ENCODE peak calls at places on chromosomes 16 and 17, in ten cellular contexts. B, Y, K, Z, U, L, R, H, X and N are unnamed samples.

GRCh38 chr16:88387941-88388627 is 5.3 kb downstream of the ZNF469 start:
- DNase-seq in B (no peak), Y (peak; percentile 66), K (peak; percentile 51), Z (peak; percentile 36), U (no peak), L (peak; percentile 10), R (no peak), H (peak; percentile 27), X (no peak), N (no peak)

GRCh38 chr16:90078594-90078895 is 1.4 kb upstream of the PRDM7 start:
- DNase-seq in B (no peak), Y (no peak), K (no peak), Z (no peak), U (no peak), L (no peak), R (no peak), H (no peak), X (no peak), N (no peak)

GRCh38 chr16:72837846-72838661 is 209.9 kb downstream of the ZFHX3 start:
- DNase-seq in B (no peak), Y (no peak), K (peak; percentile 77), Z (no peak), U (no peak), L (no peak), R (no peak), H (no peak), X (no peak), N (no peak)

GRCh38 chr16:81366316-81366932 is 51.7 kb downstream of the GAN start:
- DNase-seq in B (peak; percentile 28), Y (no peak), K (peak; percentile 59), Z (no peak), U (peak; percentile 13), L (peak; percentile 77), R (peak; percentile 76), H (no peak), X (no peak), N (peak; percentile 10)

GRCh38 chr17:75723201-75723930 is 2.1 kb downstream of the ITGB4 start:
- DNase-seq in B (peak; percentile 36), Y (no peak), K (no peak), Z (no peak), U (no peak), L (no peak), R (no peak), H (no peak), X (no peak), N (no peak)

GRCh38 chr17:78883533-78884131 is 19.4 kb downstream of the CEP295NL start:
- DNase-seq in B (peak; percentile 95), Y (peak; percentile 45), K (peak; percentile 97), Z (peak; percentile 77), U (peak; percentile 93), L (peak; percentile 97), R (peak; percentile 97), H (peak; percentile 75), X (peak; percentile 38), N (no peak)

GRCh38 chr16:51154271-51155171 is 3.5 kb upstream of the SALL1 start:
- DNase-seq in B (no peak), Y (no peak), K (no peak), Z (no peak), U (no peak), L (no peak), R (no peak), H (no peak), X (no peak), N (no peak)

GRCh38 chr17:1056761-1057160 is 59.8 kb downstream of the TIMM22 start:
- DNase-seq in B (no peak), Y (no peak), K (no peak), Z (no peak), U (no peak), L (no peak), R (no peak), H (no peak), X (no peak), N (no peak)

GRCh38 chr16:9040766-9041430 is 50.5 kb upstream of the HAPSTR1 start:
- DNase-seq in B (no peak), Y (no peak), K (no peak), Z (no peak), U (no peak), L (no peak), R (no peak), H (no peak), X (no peak), N (no peak)

GRCh38 chr17:51103451-51103850 is 17.2 kb downstream of the SPAG9 start:
- DNase-seq in B (no peak), Y (no peak), K (no peak), Z (no peak), U (no peak), L (no peak), R (no peak), H (no peak), X (no peak), N (no peak)

GRCh38 chr16:51408357-51408756 is 257.3 kb upstream of the SALL1 start:
- DNase-seq in B (peak; percentile 81), Y (no peak), K (peak; percentile 61), Z (no peak), U (no peak), L (peak; percentile 3), R (peak; percentile 54), H (no peak), X (no peak), N (no peak)

GRCh38 chr17:42118545-42118944 is 2.6 kb downstream of the KAT2A start:
- DNase-seq in B (no peak), Y (peak; percentile 54), K (peak; percentile 25), Z (no peak), U (no peak), L (peak; percentile 34), R (peak; percentile 23), H (no peak), X (no peak), N (peak; percentile 80)

GRCh38 chr17:43953746-43954145 is at the start of gene PYY:
- DNase-seq in B (no peak), Y (no peak), K (no peak), Z (no peak), U (no peak), L (no peak), R (no peak), H (no peak), X (no peak), N (no peak)

GRCh38 chr16:13100970-13101369 is 199.6 kb downstream of the SHISA9 start:
- DNase-seq in B (no peak), Y (no peak), K (no peak), Z (no peak), U (no peak), L (no peak), R (no peak), H (no peak), X (no peak), N (no peak)

GRCh38 chr17:34252890-34253525 is 2.1 kb upstream of the CCL2 start:
- DNase-seq in B (no peak), Y (no peak), K (no peak), Z (no peak), U (no peak), L (no peak), R (peak; percentile 87), H (no peak), X (no peak), N (no peak)

DNA sequence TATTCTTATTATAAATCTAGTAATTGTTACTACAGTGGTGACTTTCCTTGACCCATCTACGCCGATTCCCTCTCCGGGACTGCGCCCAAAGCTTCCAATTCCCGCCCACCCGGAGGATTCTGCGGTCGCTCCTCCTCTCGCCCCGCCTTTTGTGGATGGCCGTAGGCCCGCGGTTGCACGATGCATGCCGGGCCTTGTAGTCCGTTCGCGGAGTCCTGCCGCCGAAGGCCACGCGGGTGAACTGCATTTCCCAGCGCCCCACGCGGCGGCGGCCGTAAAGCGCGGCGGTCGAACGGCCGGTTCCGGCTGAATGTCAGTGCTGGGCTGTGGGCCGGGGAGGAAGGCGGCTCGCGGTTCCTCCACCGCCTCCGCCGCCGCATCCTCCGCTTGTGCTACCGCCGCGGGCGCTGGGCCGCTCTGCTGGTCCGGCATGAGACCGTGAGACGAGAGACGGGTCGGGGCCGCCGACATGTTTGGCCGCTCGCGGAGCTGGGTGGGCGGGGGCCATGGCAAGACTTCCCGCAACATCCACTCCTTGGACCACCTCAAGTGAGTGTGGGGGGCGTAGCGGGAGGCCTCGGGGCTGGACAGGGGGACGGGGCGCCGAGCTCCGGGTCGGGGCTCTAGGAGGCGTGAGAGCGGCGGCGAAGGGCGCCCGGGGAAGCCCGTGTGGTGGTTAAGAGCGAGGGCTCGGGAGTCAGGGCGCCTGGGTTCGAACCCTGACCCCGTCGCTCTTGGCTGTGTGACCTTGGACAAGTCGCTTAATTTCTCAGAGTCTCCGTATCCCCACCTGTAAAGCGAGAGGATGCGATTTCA is at the start of gene CLEC16A:
- DNase-seq in B (peak; percentile 95), Y (peak; percentile 97), K (peak; percentile 96), Z (peak; percentile 99), U (peak; percentile 92), L (peak; percentile 98), R (peak; percentile 96), H (peak; percentile 97), X (peak; percentile 89), N (peak; percentile 96)
- TF ChIP-seq CTCF in B (no peak), Y (no peak), K (no peak), Z (no peak), U (no peak), L (no peak), R (peak; percentile 13), H (peak; percentile 19), X (no peak), N (no peak)

GRCh38 chr16:47928008-47928407 is 227.8 kb downstream of the ABCC12 start:
- DNase-seq in B (no peak), Y (no peak), K (no peak), Z (no peak), U (no peak), L (no peak), R (no peak), H (no peak), X (no peak), N (peak; percentile 6)
- TF ChIP-seq CTCF in B (no peak), Y (no peak), K (no peak), Z (no peak), U (no peak), L (no peak), R (no peak), H (no peak), X (no peak), N (no peak)

DNA sequence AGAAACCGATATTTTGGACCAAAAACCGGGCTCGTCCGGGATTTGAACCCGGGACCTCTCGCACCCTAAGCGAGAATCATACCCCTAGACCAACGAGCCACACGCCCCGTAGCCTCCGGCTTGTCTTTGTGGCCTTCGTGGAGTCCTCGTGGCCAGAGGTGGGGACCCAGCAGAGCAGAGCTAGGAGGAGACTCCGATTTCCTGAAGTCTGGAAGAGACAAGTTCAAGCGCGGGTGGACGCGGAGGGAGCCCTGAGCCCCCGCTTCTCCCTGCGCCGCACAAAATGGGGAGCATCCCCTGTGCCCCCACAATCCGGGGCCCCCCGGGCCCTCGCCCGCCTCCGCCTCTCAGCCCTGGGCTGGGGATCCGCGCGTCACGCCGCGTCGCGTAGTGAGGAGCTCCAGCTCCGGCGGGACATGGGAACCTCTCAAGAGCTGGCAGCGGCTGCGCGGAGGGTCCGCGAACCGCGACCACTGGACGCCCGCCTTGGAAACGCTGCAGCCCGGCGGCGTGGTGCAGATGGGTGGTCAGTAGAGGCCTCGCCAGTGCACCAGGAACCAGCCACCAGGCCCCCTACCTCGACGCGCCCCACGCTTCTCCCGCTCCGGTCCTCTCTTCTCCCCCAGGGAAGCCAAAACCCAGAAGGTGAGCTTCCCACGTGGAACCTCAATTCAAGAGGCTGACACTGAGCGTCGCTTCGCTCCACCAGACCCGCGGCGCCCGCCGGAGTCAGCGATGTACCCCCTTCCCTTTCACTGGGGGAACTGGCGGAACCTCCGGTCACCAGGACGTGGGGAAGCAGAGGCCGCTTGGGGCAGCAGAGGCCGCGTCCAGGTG is 5.2 kb upstream of the OR1F1 start:
- DNase-seq in B (no peak), Y (peak; percentile 37), K (peak; percentile 55), Z (no peak), U (no peak), L (peak; percentile 45), R (peak; percentile 46), H (no peak), X (no peak), N (peak; percentile 75)
- TF ChIP-seq CTCF in B (no peak), Y (peak; percentile 24), K (peak; percentile 41), Z (peak; percentile 40), U (peak; percentile 44), L (no peak), R (peak; percentile 19), H (peak; percentile 37), X (peak; percentile 22), N (peak; percentile 47)

GRCh38 chr16:59899940-59900339 is 1165.8 kb upstream of the GOT2 start:
- DNase-seq in B (no peak), Y (no peak), K (no peak), Z (no peak), U (no peak), L (no peak), R (no peak), H (no peak), X (no peak), N (no peak)
- TF ChIP-seq CTCF in B (no peak), Y (no peak), K (no peak), Z (no peak), U (no peak), L (no peak), R (no peak), H (no peak), X (no peak), N (no peak)